ENCODE peak calls at places on chromosomes 6 and 20, in six cellular contexts. K is dorsolateral prefrontal cortex; B is suprapubic skin; D is PC-3; N is left ventricle myocardium inferior; O is naive thymus-derived CD4-positive, alpha-beta T cell. L is an unnamed sample.

GRCh38 chr6:48996461-48997119 is 466.5 kb downstream of the MMUT start:
- DNase-seq in K (no peak), B (no peak), D (no peak), N (no peak), O (no peak), L (no peak)

GRCh38 chr6:21026576-21027273 is 492.5 kb downstream of the CDKAL1 start:
- DNase-seq in K (no peak), B (no peak), D (peak), N (no peak), O (no peak), L (no peak)

GRCh38 chr6:157951828-157952227 is 29.8 kb upstream of the SYNJ2 start:
- DNase-seq in K (no peak), B (no peak), D (no peak), N (no peak), O (no peak), L (no peak)

GRCh38 chr6:27672113-27672799 is 199.4 kb upstream of the ZNF184 start:
- DNase-seq in K (no peak), B (no peak), D (peak), N (no peak), O (no peak), L (no peak)

GRCh38 chr20:1844723-1845523 is 50.3 kb upstream of the SIRPA start:
- DNase-seq in K (no peak), B (no peak), D (no peak), N (peak), O (no peak), L (peak)

GRCh38 chr6:157096522-157096921 is 226.8 kb downstream of the TMEM242 start:
- DNase-seq in K (no peak), B (no peak), D (no peak), N (peak), O (no peak), L (no peak)

GRCh38 chr20:42191140-42191860 is 573.1 kb upstream of the CHD6 start:
- DNase-seq in K (no peak), B (no peak), D (no peak), N (no peak), O (no peak), L (no peak)

GRCh38 chr6:152727507-152727906 is 23.1 kb upstream of the VIP start:
- DNase-seq in K (no peak), B (no peak), D (peak), N (no peak), O (no peak), L (no peak)

GRCh38 chr6:142714956-142715355 is 230.0 kb downstream of the HIVEP2 start:
- DNase-seq in K (no peak), B (no peak), D (no peak), N (no peak), O (no peak), L (no peak)

GRCh38 chr6:80457044-80457933 is 350.8 kb downstream of the BCKDHB start:
- DNase-seq in K (no peak), B (no peak), D (peak), N (peak), O (no peak), L (no peak)

GRCh38 chr6:159451051-159451450 is 242.0 kb downstream of the SOD2 start:
- DNase-seq in K (no peak), B (no peak), D (no peak), N (no peak), O (no peak), L (no peak)

GRCh38 chr6:112233864-112234263 is 20.5 kb downstream of the LAMA4 start:
- DNase-seq in K (no peak), B (no peak), D (no peak), N (no peak), O (no peak), L (no peak)

DNA sequence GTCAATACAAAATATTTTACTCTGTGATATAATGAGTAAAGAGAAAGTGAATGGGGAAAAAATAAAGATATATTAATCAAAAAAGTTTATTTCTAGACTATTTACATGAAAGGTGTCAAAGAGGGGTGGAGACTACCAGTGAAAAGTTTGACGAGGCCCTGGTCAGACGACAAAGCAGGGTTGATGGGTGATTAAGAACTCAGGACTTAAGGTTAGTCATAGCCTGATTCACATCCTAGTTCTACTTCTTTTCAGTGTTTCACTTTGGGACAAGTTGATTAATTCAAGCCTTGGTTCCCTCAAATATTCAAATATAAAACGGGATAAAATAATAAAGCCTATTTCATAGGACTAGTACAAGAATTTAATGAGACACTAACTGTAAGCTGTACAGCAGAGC is 178.2 kb upstream of the HS3ST5 start:
- DNase-seq in K (no peak), B (no peak), D (peak), N (no peak), O (no peak), L (no peak)
- H3K27ac ChIP-seq in K (no peak), B (no peak), D (no peak), N (no peak), O (no peak), L (no peak)

GRCh38 chr20:35491823-35492222 is 36.4 kb downstream of the CEP250 start:
- DNase-seq in K (no peak), B (no peak), D (no peak), N (no peak), O (no peak), L (no peak)

GRCh38 chr20:35490736-35491181 is 35.4 kb downstream of the CEP250 start:
- DNase-seq in K (no peak), B (no peak), D (no peak), N (no peak), O (peak), L (peak)

GRCh38 chr20:35492352-35492751 is 37.0 kb downstream of the CEP250 start:
- DNase-seq in K (no peak), B (no peak), D (no peak), N (no peak), O (no peak), L (no peak)

GRCh38 chr20:35487479-35487878 is 32.1 kb downstream of the CEP250 start:
- DNase-seq in K (no peak), B (no peak), D (no peak), N (no peak), O (no peak), L (no peak)

DNA sequence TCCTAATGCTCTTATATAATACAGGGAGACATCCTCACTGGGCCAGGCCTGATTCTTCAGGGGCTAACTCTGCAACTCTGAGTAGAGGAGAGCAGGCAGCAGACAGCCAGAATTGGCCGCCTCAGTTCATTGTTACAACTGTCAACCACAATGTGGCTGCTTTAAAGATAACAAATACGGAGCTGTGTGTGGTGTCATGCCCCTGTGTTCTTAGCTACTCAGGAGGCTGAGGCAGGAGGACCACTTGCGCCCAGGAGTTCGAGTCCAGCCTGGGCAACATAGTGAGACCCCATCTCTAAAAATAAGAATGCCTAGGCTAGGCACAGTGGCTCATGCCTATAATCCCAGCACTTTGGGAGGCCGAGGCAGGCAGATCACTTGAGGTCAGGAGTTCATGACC is 34.3 kb downstream of the CEP250 start:
- DNase-seq in K (no peak), B (no peak), D (no peak), N (no peak), O (no peak), L (no peak)
- H3K27ac ChIP-seq in K (no peak), B (no peak), D (no peak), N (no peak), O (peak), L (no peak)

DNA sequence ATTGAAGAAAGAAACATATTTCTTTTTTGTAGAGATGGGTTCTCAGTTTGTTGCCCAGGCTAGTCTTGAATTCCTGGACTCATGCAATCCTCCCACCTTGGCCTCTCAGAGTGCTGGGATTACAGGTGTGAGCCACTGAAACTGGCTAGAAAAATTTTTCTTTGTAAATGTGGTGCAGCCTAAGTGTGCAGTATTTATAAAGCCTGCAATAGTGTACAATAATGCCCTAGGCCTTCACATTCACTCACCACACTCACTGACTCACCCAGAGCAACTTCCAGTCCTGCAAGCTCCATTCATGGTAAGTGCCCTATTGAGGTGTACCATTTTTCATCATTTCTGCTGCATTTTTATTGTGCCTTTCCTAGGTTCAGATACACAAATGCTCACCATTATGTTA is 31.4 kb downstream of the NHSL1 start:
- DNase-seq in K (no peak), B (no peak), D (peak), N (no peak), O (no peak), L (no peak)
- H3K27ac ChIP-seq in K (no peak), B (no peak), D (peak), N (no peak), O (no peak), L (no peak)

GRCh38 chr6:16238057-16238657 is at the start of gene GMPR:
- DNase-seq in K (no peak), B (peak), D (peak), N (peak), O (peak), L (peak)
- H3K27ac ChIP-seq in K (peak), B (peak), D (no peak), N (peak), O (peak), L (peak)

L was measured in CD8-positive, alpha-beta memory T cell.